ENCODE peak calls at places on chromosomes 1 and 21, in six cellular contexts. I is mammary epithelial cell, S is OCI-LY7, R is aorta, O is SJSA1, T is heart right ventricle. P is an unnamed sample.
A peak's percentile ranks its signal among the peaks of the same experiment; 100 is the strongest.

GRCh38 chr21:41207401-41208388 is 39.7 kb downstream of the BACE2 start:
- DNase-seq in I (peak; percentile 94), S (no peak), R (peak; percentile 84), O (no peak), T (peak; percentile 69), P (peak; percentile 64)

GRCh38 chr1:228289239-228289849 is 81.5 kb downstream of the OBSCN start:
- DNase-seq in I (no peak), R (peak; percentile 18), O (no peak), T (no peak), S (no peak), P (no peak)

GRCh38 chr1:223712184-223712855 is at the start of gene CAPN2:
- DNase-seq in O (peak; percentile 86), R (peak; percentile 89), T (peak; percentile 77), I (peak; percentile 88), S (no peak), P (peak; percentile 74)

GRCh38 chr1:14866841-14867626 is 268.5 kb downstream of the KAZN start:
- DNase-seq in O (no peak), R (no peak), T (no peak), I (no peak), S (peak; percentile 22), P (no peak)

GRCh38 chr1:161763522-161764098 is 2.5 kb upstream of the ATF6 start:
- DNase-seq in R (no peak), S (peak; percentile 62), O (no peak), T (no peak), I (peak; percentile 52), P (no peak)

GRCh38 chr1:72037745-72038343 is 244.5 kb downstream of the NEGR1 start:
- DNase-seq in O (no peak), T (peak; percentile 10), R (no peak), S (peak; percentile 45), I (peak; percentile 23), P (no peak)

GRCh38 chr1:244371294-244372141 is 80.2 kb downstream of the ADSS2 start:
- DNase-seq in I (peak; percentile 89), O (no peak), T (no peak), R (no peak), S (no peak), P (no peak)

GRCh38 chr1:202143011-202143767 is 1.3 kb downstream of the ARL8A start:
- DNase-seq in T (peak; percentile 32), R (peak; percentile 73), I (peak; percentile 57), S (peak; percentile 68), O (no peak), P (no peak)

GRCh38 chr1:9691108-9691445 is 39.5 kb downstream of the PIK3CD start:
- DNase-seq in T (no peak), I (no peak), R (no peak), S (no peak), O (peak; percentile 82), P (no peak)

GRCh38 chr1:168202941-168203654 is 22.7 kb upstream of the SFT2D2 start:
- DNase-seq in T (no peak), S (no peak), O (no peak), I (peak; percentile 80), R (no peak), P (no peak)

GRCh38 chr1:8560611-8561544 is 243.0 kb downstream of the SLC45A1 start:
- DNase-seq in R (no peak), I (peak; percentile 27), S (peak; percentile 74), O (no peak), T (no peak), P (peak; percentile 9)

GRCh38 chr1:206890690-206891089 is 6.6 kb upstream of the IL24 start:
- DNase-seq in S (no peak), O (peak; percentile 90), T (no peak), R (peak; percentile 75), I (peak; percentile 64), P (no peak)

GRCh38 chr1:55575571-55576279 is 360.6 kb upstream of the USP24 start:
- DNase-seq in T (no peak), R (peak; percentile 67), S (no peak), I (no peak), O (no peak), P (peak; percentile 34)

GRCh38 chr1:86712088-86712860 is 7.9 kb downstream of the SH3GLB1 start:
- DNase-seq in O (no peak), R (no peak), T (no peak), S (no peak), I (no peak), P (no peak)

GRCh38 chr1:206006946-206007345 is 3.8 kb upstream of the RAB7B start:
- DNase-seq in O (no peak), I (no peak), S (no peak), R (no peak), T (no peak), P (no peak)

GRCh38 chr1:36151845-36152203 is 2.5 kb upstream of the TRAPPC3 start:
- DNase-seq in I (no peak), T (peak; percentile 55), O (no peak), R (no peak), S (peak; percentile 61), P (no peak)

GRCh38 chr21:37503848-37504467 is 137.4 kb downstream of the DYRK1A start:
- DNase-seq in O (no peak), I (no peak), S (no peak), R (no peak), T (no peak), P (no peak)

GRCh38 chr1:225735252-225736149 is 42.1 kb upstream of the SRP9 start:
- DNase-seq in S (no peak), R (peak; percentile 84), I (peak; percentile 97), T (peak; percentile 70), O (peak; percentile 91), P (no peak)

GRCh38 chr21:42732033-42732410 is 78.6 kb downstream of the PDE9A start:
- DNase-seq in T (no peak), S (no peak), I (no peak), O (no peak), R (no peak), P (no peak)

GRCh38 chr1:12173631-12174121 is 6.9 kb downstream of the TNFRSF1B start:
- DNase-seq in O (no peak), R (peak; percentile 88), T (peak; percentile 68), I (no peak), S (no peak), P (no peak)

GRCh38 chr21:15514073-15514946 is 215.5 kb upstream of the USP25 start:
- DNase-seq in R (no peak), S (peak; percentile 84), I (no peak), T (no peak), O (no peak), P (no peak)

GRCh38 chr21:38256599-38257302 is at the start of gene KCNJ15:
- DNase-seq in O (no peak), R (no peak), S (no peak), T (no peak), I (peak; percentile 62), P (no peak)

GRCh38 chr1:220748091-220748934 is at the start of gene MTARC2:
- DNase-seq in T (peak; percentile 90), O (peak; percentile 84), I (peak; percentile 62), S (no peak), R (peak; percentile 86), P (no peak)

GRCh38 chr1:244313346-244313745 is 138.4 kb downstream of the ADSS2 start:
- DNase-seq in I (no peak), T (no peak), R (no peak), S (no peak), O (no peak), P (no peak)

GRCh38 chr1:109083923-109084322 is 6.6 kb upstream of the TMEM167B start:
- DNase-seq in S (no peak), R (no peak), T (no peak), I (peak; percentile 23), O (no peak), P (peak; percentile 45)

GRCh38 chr1:211495584-211495983 is 3.6 kb upstream of the RD3 start:
- DNase-seq in O (no peak), R (no peak), T (no peak), S (no peak), I (peak; percentile 20), P (no peak)

GRCh38 chr1:234769284-234769998 is 159.5 kb upstream of the IRF2BP2 start:
- DNase-seq in T (no peak), R (no peak), I (no peak), S (no peak), O (peak; percentile 6), P (no peak)
- H3K27ac ChIP-seq in T (no peak overlapping the region), R (no peak overlapping the region), I (no peak overlapping the region), S (no peak overlapping the region), O (no peak overlapping the region), P (no peak overlapping the region)

DNA sequence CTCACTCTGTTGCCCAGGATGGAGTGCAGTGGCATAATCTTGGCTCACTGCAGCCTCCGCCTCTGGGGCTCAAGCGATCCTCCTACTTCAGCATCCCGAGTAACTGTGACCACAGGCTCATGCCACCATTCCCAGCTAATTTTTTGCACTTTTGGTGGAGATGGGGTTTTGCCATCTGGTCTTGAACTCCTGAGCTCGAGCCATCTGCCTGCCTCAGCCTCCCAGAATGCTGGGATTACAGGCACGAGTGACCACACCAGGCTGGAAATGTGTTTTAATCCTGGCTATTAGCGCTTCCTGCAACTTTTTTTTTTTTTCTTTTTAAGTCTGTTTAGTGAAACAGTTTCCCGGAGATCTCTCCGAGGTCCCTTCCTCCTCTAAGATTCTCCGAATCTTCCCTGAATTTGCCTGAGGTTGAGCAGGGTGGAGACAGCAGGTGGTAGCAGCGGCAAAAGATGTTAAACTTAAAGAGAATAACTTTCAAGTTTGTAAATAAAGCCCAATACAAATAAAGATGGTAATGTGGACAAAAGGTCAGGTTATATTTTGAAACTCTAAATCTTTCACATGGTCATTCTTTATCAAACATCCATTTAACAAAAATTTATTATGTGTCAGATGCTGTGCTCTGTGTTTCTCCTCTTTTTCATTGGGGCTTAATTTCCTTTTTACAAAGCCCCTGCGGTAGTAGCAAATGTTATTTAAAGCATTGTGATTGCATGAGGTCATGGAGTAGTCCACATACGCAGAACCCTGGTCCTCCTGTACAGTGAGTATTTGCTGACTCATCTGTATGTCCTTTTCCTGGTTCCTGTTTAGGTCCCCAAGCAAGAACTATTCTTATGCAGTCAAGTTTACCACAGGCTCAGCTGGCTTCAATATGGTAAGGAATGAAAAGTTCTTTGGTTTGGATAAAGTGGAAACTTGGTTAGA is 119.1 kb downstream of the ITSN1 start:
- DNase-seq in I (peak; percentile 81), R (peak; percentile 57), S (no peak), T (peak; percentile 34), O (peak; percentile 81), P (no peak)
- H3K27ac ChIP-seq in I (peak overlapping the region; percentile 13), R (peak overlapping the region; percentile 19), S (no peak overlapping the region), T (peak overlapping the region; percentile 67), O (peak overlapping the region; percentile 89), P (no peak overlapping the region)

DNA sequence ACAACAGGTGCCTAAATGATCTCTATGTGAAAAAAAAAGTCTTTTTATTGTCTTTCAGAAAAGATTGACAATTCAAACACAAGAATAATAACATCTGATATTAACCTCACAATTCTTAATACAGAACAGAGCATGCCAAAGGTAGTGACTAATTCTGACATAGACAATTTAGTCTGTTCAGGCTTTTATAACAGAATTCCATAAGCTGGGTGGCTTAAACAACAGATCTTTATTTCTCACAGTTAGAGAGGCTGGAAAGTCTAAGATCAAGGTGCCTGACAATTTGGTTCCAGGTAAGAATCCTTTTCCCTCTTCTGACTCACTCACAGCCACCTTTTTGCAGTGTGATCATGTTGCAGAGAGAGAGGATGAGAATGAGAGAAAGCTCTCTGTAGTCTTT is 27.0 kb downstream of the DPYD start:
- DNase-seq in I (peak; percentile 62), O (no peak), S (no peak), T (no peak), R (no peak), P (no peak)
- H3K27ac ChIP-seq in I (no peak overlapping the region), O (no peak overlapping the region), S (no peak overlapping the region), T (no peak overlapping the region), R (no peak overlapping the region), P (no peak overlapping the region)

DNA sequence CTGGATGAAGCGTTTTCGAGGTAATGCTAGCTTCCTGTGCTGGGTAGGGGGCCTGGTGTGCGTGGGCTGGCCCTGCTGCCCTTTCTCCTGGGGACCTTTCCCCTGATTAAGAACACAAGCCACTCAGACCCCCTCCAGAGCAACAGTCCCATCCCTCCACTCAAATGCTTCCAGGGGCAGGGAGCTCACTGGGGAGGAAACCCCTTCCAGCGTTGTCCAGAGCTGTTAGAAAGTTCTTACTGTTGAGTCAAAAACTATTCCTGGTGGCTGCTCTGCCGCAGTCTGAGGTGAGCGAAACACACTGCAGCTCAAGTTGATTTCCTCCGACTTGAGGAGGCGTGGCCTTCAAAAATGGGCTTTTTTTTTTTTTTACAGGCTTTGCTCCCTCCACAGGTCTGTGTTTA is 21.8 kb downstream of the LDLRAP1 start:
- DNase-seq in O (no peak), T (no peak), S (peak; percentile 72), R (no peak), I (no peak), P (no peak)
- H3K27ac ChIP-seq in O (no peak overlapping the region), T (peak overlapping the region; percentile 25), S (peak overlapping the region; percentile 75), R (no peak overlapping the region), I (no peak overlapping the region), P (peak overlapping the region; percentile 98)